ENCODE peak calls at places on chromosomes 7 and 10, in eight cellular contexts. Y is activated CD4-positive, alpha-beta T cell treated with anti-CD3 and anti-CD28 coated beads, Interleukin-2, amount 50 U/mL, for 24 hours; E is NCI-H748 treated with DMSO at 0.1 percent for 48 hours; N is Panc1; C is upper lobe of right lung; T is RCC 7860; U is erythroblast; M is lower lobe of right lung. R is an unnamed sample.

GRCh38 chr7:44775383-44776107 is 20.9 kb upstream of the PPIA start:
- DNase-seq in M (no peak), N (no peak), C (no peak), E (no peak), T (no peak), U (no peak), Y (no peak), R (no peak)

GRCh38 chr10:48645600-48645999 is 39.1 kb upstream of the WDFY4 start:
- DNase-seq in M (no peak), E (no peak), Y (no peak), T (no peak), U (no peak), C (no peak), N (no peak), R (no peak)

GRCh38 chr7:130891254-130892094 is 157.5 kb upstream of the KLF14 start:
- DNase-seq in N (no peak), C (peak; percentile 72), U (no peak), T (peak; percentile 90), E (no peak), Y (no peak), M (peak; percentile 68), R (peak; percentile 67)

GRCh38 chr10:2978111-2978510 is 89.2 kb upstream of the PFKP start:
- DNase-seq in N (peak; percentile 64), Y (no peak), C (no peak), M (no peak), T (peak; percentile 63), U (peak; percentile 8), E (peak; percentile 60), R (peak; percentile 32)

GRCh38 chr7:106611911-106612310 is 49.0 kb downstream of the CCDC71L start:
- DNase-seq in N (no peak), M (no peak), E (no peak), C (no peak), U (no peak), Y (no peak), T (no peak), R (no peak)

GRCh38 chr10:55098452-55098851 is 297.4 kb upstream of the PCDH15 start:
- DNase-seq in M (no peak), E (no peak), N (no peak), Y (no peak), T (no peak), C (no peak), U (no peak), R (no peak)

GRCh38 chr7:38512704-38513103 is 118.5 kb downstream of the AMPH start:
- DNase-seq in N (no peak), T (no peak), Y (no peak), M (no peak), C (no peak), E (no peak), U (no peak), R (no peak)

GRCh38 chr10:103069453-103070331 is 123.4 kb downstream of the NT5C2 start:
- DNase-seq in T (peak; percentile 37), N (no peak), M (peak; percentile 73), E (peak; percentile 18), Y (peak; percentile 44), C (peak; percentile 75), U (peak; percentile 85), R (no peak)

GRCh38 chr10:97319671-97320479 is 804 bp downstream of the FRAT1 start:
- DNase-seq in M (peak; percentile 84), E (no peak), U (peak; percentile 81), T (no peak), N (no peak), Y (peak; percentile 28), C (peak; percentile 88), R (no peak)

GRCh38 chr7:94250124-94250523 is 144.6 kb upstream of the COL1A2 start:
- DNase-seq in C (no peak), T (no peak), E (no peak), N (no peak), Y (no peak), M (no peak), U (no peak), R (no peak)

GRCh38 chr7:21041252-21041651 is 254.6 kb upstream of the SP8 start:
- DNase-seq in C (no peak), T (no peak), M (no peak), E (no peak), U (no peak), N (no peak), Y (no peak), R (no peak)

GRCh38 chr10:80497187-80498038 is 40.3 kb upstream of the SH2D4B start:
- DNase-seq in Y (no peak), C (peak; percentile 70), T (no peak), U (peak; percentile 95), E (no peak), N (no peak), M (peak; percentile 67), R (no peak)